ENCODE peak calls at places on chromosomes 13 and 19, in nine cellular contexts. One of them, this sample, is unnamed.

GRCh38 chr13:94886191-94886590 is 173.8 kb upstream of the SOX21 start:
- DNase-seq in CD4-positive, alpha-beta memory T cell: no peak
- DNase-seq in DMS153: no peak
- DNase-seq in posterior cingulate gyrus: no peak
- DNase-seq in activated CD4-positive, alpha-beta T cell treated with anti-CD3 and anti-CD28 coated beads for 48 hours: no peak
- DNase-seq in A549: no peak
- DNase-seq in RPMI7951: no peak
- DNase-seq in ascending aorta: no peak
- DNase-seq in fibroblast of mammary gland: peak
- DNase-seq in this sample: no peak

GRCh38 chr13:24124789-24125476 is 35.6 kb upstream of the SPATA13 start:
- DNase-seq in CD4-positive, alpha-beta memory T cell: no peak
- DNase-seq in DMS153: no peak
- DNase-seq in posterior cingulate gyrus: no peak
- DNase-seq in activated CD4-positive, alpha-beta T cell treated with anti-CD3 and anti-CD28 coated beads for 48 hours: no peak
- DNase-seq in A549: no peak
- DNase-seq in RPMI7951: no peak
- DNase-seq in ascending aorta: no peak
- DNase-seq in fibroblast of mammary gland: no peak
- DNase-seq in this sample: no peak

GRCh38 chr13:102968572-102969228 is 97.5 kb downstream of the SLC10A2 start:
- DNase-seq in CD4-positive, alpha-beta memory T cell: no peak
- DNase-seq in DMS153: no peak
- DNase-seq in posterior cingulate gyrus: no peak
- DNase-seq in activated CD4-positive, alpha-beta T cell treated with anti-CD3 and anti-CD28 coated beads for 48 hours: no peak
- DNase-seq in A549: no peak
- DNase-seq in RPMI7951: no peak
- DNase-seq in ascending aorta: no peak
- DNase-seq in fibroblast of mammary gland: no peak
- DNase-seq in this sample: no peak

GRCh38 chr19:34994643-34995471 is 5.3 kb upstream of the GRAMD1A start:
- DNase-seq in CD4-positive, alpha-beta memory T cell: no peak
- DNase-seq in DMS153: peak
- DNase-seq in posterior cingulate gyrus: no peak
- DNase-seq in activated CD4-positive, alpha-beta T cell treated with anti-CD3 and anti-CD28 coated beads for 48 hours: no peak
- DNase-seq in A549: peak
- DNase-seq in RPMI7951: no peak
- DNase-seq in ascending aorta: no peak
- DNase-seq in fibroblast of mammary gland: no peak
- DNase-seq in this sample: no peak

GRCh38 chr19:6808494-6808893 is 36.0 kb downstream of the VAV1 start:
- DNase-seq in CD4-positive, alpha-beta memory T cell: no peak
- DNase-seq in DMS153: no peak
- DNase-seq in posterior cingulate gyrus: no peak
- DNase-seq in activated CD4-positive, alpha-beta T cell treated with anti-CD3 and anti-CD28 coated beads for 48 hours: no peak
- DNase-seq in A549: no peak
- DNase-seq in RPMI7951: no peak
- DNase-seq in ascending aorta: no peak
- DNase-seq in fibroblast of mammary gland: no peak
- DNase-seq in this sample: no peak

GRCh38 chr13:79647518-79647917 is 166.6 kb downstream of the NDFIP2 start:
- DNase-seq in CD4-positive, alpha-beta memory T cell: no peak
- DNase-seq in DMS153: peak
- DNase-seq in posterior cingulate gyrus: no peak
- DNase-seq in activated CD4-positive, alpha-beta T cell treated with anti-CD3 and anti-CD28 coated beads for 48 hours: no peak
- DNase-seq in A549: no peak
- DNase-seq in RPMI7951: no peak
- DNase-seq in ascending aorta: no peak
- DNase-seq in fibroblast of mammary gland: no peak
- DNase-seq in this sample: no peak

GRCh38 chr19:15402411-15403150 is 16.2 kb downstream of the AKAP8L start:
- DNase-seq in CD4-positive, alpha-beta memory T cell: no peak
- DNase-seq in DMS153: no peak
- DNase-seq in posterior cingulate gyrus: no peak
- DNase-seq in activated CD4-positive, alpha-beta T cell treated with anti-CD3 and anti-CD28 coated beads for 48 hours: no peak
- DNase-seq in A549: no peak
- DNase-seq in RPMI7951: no peak
- DNase-seq in ascending aorta: no peak
- DNase-seq in fibroblast of mammary gland: no peak
- DNase-seq in this sample: no peak

GRCh38 chr19:41296323-41296935 is 13.5 kb upstream of the CCDC97 start:
- DNase-seq in CD4-positive, alpha-beta memory T cell: no peak
- DNase-seq in DMS153: no peak
- DNase-seq in posterior cingulate gyrus: no peak
- DNase-seq in activated CD4-positive, alpha-beta T cell treated with anti-CD3 and anti-CD28 coated beads for 48 hours: no peak
- DNase-seq in A549: no peak
- DNase-seq in RPMI7951: peak
- DNase-seq in ascending aorta: no peak
- DNase-seq in fibroblast of mammary gland: no peak
- DNase-seq in this sample: no peak

GRCh38 chr13:74114202-74114601 is 20.0 kb downstream of the KLF12 start:
- DNase-seq in CD4-positive, alpha-beta memory T cell: no peak
- DNase-seq in DMS153: no peak
- DNase-seq in posterior cingulate gyrus: no peak
- DNase-seq in activated CD4-positive, alpha-beta T cell treated with anti-CD3 and anti-CD28 coated beads for 48 hours: no peak
- DNase-seq in A549: no peak
- DNase-seq in RPMI7951: no peak
- DNase-seq in ascending aorta: no peak
- DNase-seq in fibroblast of mammary gland: peak
- DNase-seq in this sample: no peak

GRCh38 chr19:11225815-11226214 is 13.6 kb upstream of the ANGPTL8 start:
- DNase-seq in CD4-positive, alpha-beta memory T cell: no peak
- DNase-seq in DMS153: no peak
- DNase-seq in posterior cingulate gyrus: no peak
- DNase-seq in activated CD4-positive, alpha-beta T cell treated with anti-CD3 and anti-CD28 coated beads for 48 hours: no peak
- DNase-seq in A549: no peak
- DNase-seq in RPMI7951: no peak
- DNase-seq in ascending aorta: no peak
- DNase-seq in fibroblast of mammary gland: no peak
- DNase-seq in this sample: no peak

GRCh38 chr19:44889830-44890365 is 1.2 kb upstream of the TOMM40 start:
- DNase-seq in CD4-positive, alpha-beta memory T cell: no peak
- DNase-seq in DMS153: no peak
- DNase-seq in posterior cingulate gyrus: no peak
- DNase-seq in activated CD4-positive, alpha-beta T cell treated with anti-CD3 and anti-CD28 coated beads for 48 hours: no peak
- DNase-seq in A549: no peak
- DNase-seq in RPMI7951: no peak
- DNase-seq in ascending aorta: no peak
- DNase-seq in fibroblast of mammary gland: no peak
- DNase-seq in this sample: no peak

GRCh38 chr19:42465827-42466280 is 23.1 kb upstream of the CXCL17 start:
- DNase-seq in CD4-positive, alpha-beta memory T cell: no peak
- DNase-seq in DMS153: no peak
- DNase-seq in posterior cingulate gyrus: no peak
- DNase-seq in activated CD4-positive, alpha-beta T cell treated with anti-CD3 and anti-CD28 coated beads for 48 hours: no peak
- DNase-seq in A549: no peak
- DNase-seq in RPMI7951: no peak
- DNase-seq in ascending aorta: no peak
- DNase-seq in fibroblast of mammary gland: no peak
- DNase-seq in this sample: no peak

GRCh38 chr13:39510296-39510695 is 92.7 kb downstream of the LHFPL6 start:
- DNase-seq in CD4-positive, alpha-beta memory T cell: no peak
- DNase-seq in DMS153: peak
- DNase-seq in posterior cingulate gyrus: no peak
- DNase-seq in activated CD4-positive, alpha-beta T cell treated with anti-CD3 and anti-CD28 coated beads for 48 hours: no peak
- DNase-seq in A549: no peak
- DNase-seq in RPMI7951: no peak
- DNase-seq in ascending aorta: no peak
- DNase-seq in fibroblast of mammary gland: no peak
- DNase-seq in this sample: no peak

GRCh38 chr13:72151241-72151640 is 284.2 kb upstream of the DACH1 start:
- DNase-seq in CD4-positive, alpha-beta memory T cell: no peak
- DNase-seq in DMS153: no peak
- DNase-seq in posterior cingulate gyrus: no peak
- DNase-seq in activated CD4-positive, alpha-beta T cell treated with anti-CD3 and anti-CD28 coated beads for 48 hours: no peak
- DNase-seq in A549: no peak
- DNase-seq in RPMI7951: peak
- DNase-seq in ascending aorta: no peak
- DNase-seq in fibroblast of mammary gland: no peak
- DNase-seq in this sample: no peak

GRCh38 chr19:11373166-11373884 is 1.1 kb upstream of the SWSAP1 start:
- DNase-seq in CD4-positive, alpha-beta memory T cell: no peak
- DNase-seq in DMS153: peak
- DNase-seq in posterior cingulate gyrus: peak
- DNase-seq in activated CD4-positive, alpha-beta T cell treated with anti-CD3 and anti-CD28 coated beads for 48 hours: no peak
- DNase-seq in A549: no peak
- DNase-seq in RPMI7951: peak
- DNase-seq in ascending aorta: no peak
- DNase-seq in fibroblast of mammary gland: no peak
- DNase-seq in this sample: no peak

GRCh38 chr19:13079542-13079986 is 23.1 kb downstream of the LYL1 start:
- DNase-seq in CD4-positive, alpha-beta memory T cell: no peak
- DNase-seq in DMS153: peak
- DNase-seq in posterior cingulate gyrus: no peak
- DNase-seq in activated CD4-positive, alpha-beta T cell treated with anti-CD3 and anti-CD28 coated beads for 48 hours: no peak
- DNase-seq in A549: no peak
- DNase-seq in RPMI7951: no peak
- DNase-seq in ascending aorta: no peak
- DNase-seq in fibroblast of mammary gland: peak
- DNase-seq in this sample: no peak

GRCh38 chr19:47499863-47500830 is 14.7 kb downstream of the NAPA start:
- DNase-seq in CD4-positive, alpha-beta memory T cell: no peak
- DNase-seq in DMS153: no peak
- DNase-seq in posterior cingulate gyrus: no peak
- DNase-seq in activated CD4-positive, alpha-beta T cell treated with anti-CD3 and anti-CD28 coated beads for 48 hours: no peak
- DNase-seq in A549: no peak
- DNase-seq in RPMI7951: no peak
- DNase-seq in ascending aorta: no peak
- DNase-seq in fibroblast of mammary gland: no peak
- DNase-seq in this sample: no peak

GRCh38 chr13:111117961-111118360 is 2.9 kb downstream of the ARHGEF7 start:
- DNase-seq in CD4-positive, alpha-beta memory T cell: no peak
- DNase-seq in DMS153: no peak
- DNase-seq in posterior cingulate gyrus: no peak
- DNase-seq in activated CD4-positive, alpha-beta T cell treated with anti-CD3 and anti-CD28 coated beads for 48 hours: no peak
- DNase-seq in A549: no peak
- DNase-seq in RPMI7951: peak
- DNase-seq in ascending aorta: no peak
- DNase-seq in fibroblast of mammary gland: peak
- DNase-seq in this sample: no peak

GRCh38 chr19:46787331-46788100 is 878 bp downstream of the SLC1A5 start:
- DNase-seq in CD4-positive, alpha-beta memory T cell: no peak
- DNase-seq in DMS153: peak
- DNase-seq in posterior cingulate gyrus: no peak
- DNase-seq in activated CD4-positive, alpha-beta T cell treated with anti-CD3 and anti-CD28 coated beads for 48 hours: peak
- DNase-seq in A549: peak
- DNase-seq in RPMI7951: peak
- DNase-seq in ascending aorta: no peak
- DNase-seq in fibroblast of mammary gland: peak
- DNase-seq in this sample: no peak

GRCh38 chr13:113155982-113156655 is 2.3 kb upstream of the PROZ start:
- DNase-seq in CD4-positive, alpha-beta memory T cell: no peak
- DNase-seq in DMS153: no peak
- DNase-seq in posterior cingulate gyrus: no peak
- DNase-seq in activated CD4-positive, alpha-beta T cell treated with anti-CD3 and anti-CD28 coated beads for 48 hours: no peak
- DNase-seq in A549: no peak
- DNase-seq in RPMI7951: no peak
- DNase-seq in ascending aorta: no peak
- DNase-seq in fibroblast of mammary gland: peak
- DNase-seq in this sample: no peak

GRCh38 chr13:97165527-97166425 is 56.4 kb upstream of the MBNL2 start:
- DNase-seq in CD4-positive, alpha-beta memory T cell: no peak
- DNase-seq in DMS153: peak
- DNase-seq in posterior cingulate gyrus: no peak
- DNase-seq in activated CD4-positive, alpha-beta T cell treated with anti-CD3 and anti-CD28 coated beads for 48 hours: no peak
- DNase-seq in A549: no peak
- DNase-seq in RPMI7951: no peak
- DNase-seq in ascending aorta: no peak
- DNase-seq in fibroblast of mammary gland: no peak
- DNase-seq in this sample: no peak

GRCh38 chr19:29850482-29850881 is 38.7 kb downstream of the CCNE1 start:
- DNase-seq in CD4-positive, alpha-beta memory T cell: no peak
- DNase-seq in DMS153: no peak
- DNase-seq in posterior cingulate gyrus: no peak
- DNase-seq in activated CD4-positive, alpha-beta T cell treated with anti-CD3 and anti-CD28 coated beads for 48 hours: no peak
- DNase-seq in A549: no peak
- DNase-seq in RPMI7951: no peak
- DNase-seq in ascending aorta: no peak
- DNase-seq in fibroblast of mammary gland: no peak
- DNase-seq in this sample: no peak

GRCh38 chr19:11268783-11269267 is 6.5 kb upstream of the DOCK6 start:
- DNase-seq in CD4-positive, alpha-beta memory T cell: no peak
- DNase-seq in DMS153: no peak
- DNase-seq in posterior cingulate gyrus: no peak
- DNase-seq in activated CD4-positive, alpha-beta T cell treated with anti-CD3 and anti-CD28 coated beads for 48 hours: no peak
- DNase-seq in A549: no peak
- DNase-seq in RPMI7951: peak
- DNase-seq in ascending aorta: no peak
- DNase-seq in fibroblast of mammary gland: peak
- DNase-seq in this sample: peak

GRCh38 chr13:59568306-59568705 is 595.4 kb downstream of the DIAPH3 start:
- DNase-seq in CD4-positive, alpha-beta memory T cell: no peak
- DNase-seq in DMS153: no peak
- DNase-seq in posterior cingulate gyrus: no peak
- DNase-seq in activated CD4-positive, alpha-beta T cell treated with anti-CD3 and anti-CD28 coated beads for 48 hours: no peak
- DNase-seq in A549: no peak
- DNase-seq in RPMI7951: no peak
- DNase-seq in ascending aorta: no peak
- DNase-seq in fibroblast of mammary gland: no peak
- DNase-seq in this sample: no peak

GRCh38 chr13:41156611-41157010 is 24.0 kb upstream of the KBTBD6 start:
- DNase-seq in CD4-positive, alpha-beta memory T cell: no peak
- DNase-seq in DMS153: no peak
- DNase-seq in posterior cingulate gyrus: no peak
- DNase-seq in activated CD4-positive, alpha-beta T cell treated with anti-CD3 and anti-CD28 coated beads for 48 hours: no peak
- DNase-seq in A549: no peak
- DNase-seq in RPMI7951: no peak
- DNase-seq in ascending aorta: no peak
- DNase-seq in fibroblast of mammary gland: no peak
- DNase-seq in this sample: no peak

GRCh38 chr19:4012975-4013634 is 5.6 kb downstream of the PIAS4 start:
- DNase-seq in CD4-positive, alpha-beta memory T cell: no peak
- DNase-seq in DMS153: no peak
- DNase-seq in posterior cingulate gyrus: no peak
- DNase-seq in activated CD4-positive, alpha-beta T cell treated with anti-CD3 and anti-CD28 coated beads for 48 hours: no peak
- DNase-seq in A549: no peak
- DNase-seq in RPMI7951: no peak
- DNase-seq in ascending aorta: no peak
- DNase-seq in fibroblast of mammary gland: no peak
- DNase-seq in this sample: no peak

GRCh38 chr19:55309437-55309836 is 15.7 kb downstream of the TMEM150B start:
- DNase-seq in CD4-positive, alpha-beta memory T cell: no peak
- DNase-seq in DMS153: no peak
- DNase-seq in posterior cingulate gyrus: no peak
- DNase-seq in activated CD4-positive, alpha-beta T cell treated with anti-CD3 and anti-CD28 coated beads for 48 hours: no peak
- DNase-seq in A549: no peak
- DNase-seq in RPMI7951: no peak
- DNase-seq in ascending aorta: no peak
- DNase-seq in fibroblast of mammary gland: no peak
- DNase-seq in this sample: no peak

GRCh38 chr13:36275190-36276002 is 22.2 kb downstream of the CCDC169 start:
- DNase-seq in CD4-positive, alpha-beta memory T cell: no peak
- DNase-seq in DMS153: peak
- DNase-seq in posterior cingulate gyrus: no peak
- DNase-seq in activated CD4-positive, alpha-beta T cell treated with anti-CD3 and anti-CD28 coated beads for 48 hours: peak
- DNase-seq in A549: peak
- DNase-seq in RPMI7951: peak
- DNase-seq in ascending aorta: no peak
- DNase-seq in fibroblast of mammary gland: peak
- DNase-seq in this sample: no peak

GRCh38 chr19:51158474-51159129 is 16.5 kb downstream of the SIGLEC7 start:
- DNase-seq in CD4-positive, alpha-beta memory T cell: peak
- DNase-seq in DMS153: no peak
- DNase-seq in posterior cingulate gyrus: no peak
- DNase-seq in activated CD4-positive, alpha-beta T cell treated with anti-CD3 and anti-CD28 coated beads for 48 hours: peak
- DNase-seq in A549: peak
- DNase-seq in RPMI7951: peak
- DNase-seq in ascending aorta: no peak
- DNase-seq in fibroblast of mammary gland: peak
- DNase-seq in this sample: no peak

GRCh38 chr13:91946498-91947070 is 548.2 kb downstream of the GPC5 start:
- DNase-seq in CD4-positive, alpha-beta memory T cell: no peak
- DNase-seq in DMS153: peak
- DNase-seq in posterior cingulate gyrus: no peak
- DNase-seq in activated CD4-positive, alpha-beta T cell treated with anti-CD3 and anti-CD28 coated beads for 48 hours: no peak
- DNase-seq in A549: peak
- DNase-seq in RPMI7951: no peak
- DNase-seq in ascending aorta: no peak
- DNase-seq in fibroblast of mammary gland: no peak
- DNase-seq in this sample: peak

GRCh38 chr19:30711296-30711695 is 339.1 kb downstream of the ZNF536 start:
- DNase-seq in CD4-positive, alpha-beta memory T cell: no peak
- DNase-seq in DMS153: no peak
- DNase-seq in posterior cingulate gyrus: no peak
- DNase-seq in activated CD4-positive, alpha-beta T cell treated with anti-CD3 and anti-CD28 coated beads for 48 hours: no peak
- DNase-seq in A549: no peak
- DNase-seq in RPMI7951: no peak
- DNase-seq in ascending aorta: no peak
- DNase-seq in fibroblast of mammary gland: no peak
- DNase-seq in this sample: no peak